ENCODE peak calls at places on chromosome 18, in five cellular contexts. One of them, this sample, is unnamed.

GRCh38 chr18:5064846-5065245 is 132.2 kb downstream of the AKAIN1 start:
- DNase-seq in effector CD4-positive, alpha-beta T cell: no peak
- DNase-seq in GM12865: no peak
- DNase-seq in NCI-H345: no peak
- DNase-seq in epithelial cell of esophagus: no peak
- DNase-seq in this sample: no peak

GRCh38 chr18:26424428-26425147 is 123.8 kb downstream of the KCTD1 start:
- DNase-seq in effector CD4-positive, alpha-beta T cell: no peak
- DNase-seq in GM12865: peak
- DNase-seq in NCI-H345: no peak
- DNase-seq in epithelial cell of esophagus: no peak
- DNase-seq in this sample: no peak

GRCh38 chr18:46917808-46918600 is 602 bp downstream of the KATNAL2 start:
- DNase-seq in effector CD4-positive, alpha-beta T cell: no peak
- DNase-seq in GM12865: peak
- DNase-seq in NCI-H345: no peak
- DNase-seq in epithelial cell of esophagus: peak
- DNase-seq in this sample: peak

GRCh38 chr18:2906522-2907458 is 60.0 kb downstream of the EMILIN2 start:
- DNase-seq in effector CD4-positive, alpha-beta T cell: peak
- DNase-seq in GM12865: peak
- DNase-seq in NCI-H345: peak
- DNase-seq in epithelial cell of esophagus: no peak
- DNase-seq in this sample: peak

GRCh38 chr18:11034816-11035215 is 114.6 kb downstream of the PIEZO2 start:
- DNase-seq in effector CD4-positive, alpha-beta T cell: no peak
- DNase-seq in GM12865: peak
- DNase-seq in NCI-H345: no peak
- DNase-seq in epithelial cell of esophagus: no peak
- DNase-seq in this sample: no peak

GRCh38 chr18:69250305-69251151 is 150.2 kb upstream of the DOK6 start:
- DNase-seq in effector CD4-positive, alpha-beta T cell: no peak
- DNase-seq in GM12865: peak
- DNase-seq in NCI-H345: no peak
- DNase-seq in epithelial cell of esophagus: peak
- DNase-seq in this sample: no peak

GRCh38 chr18:49839012-49839411 is 25.7 kb upstream of the ACAA2 start:
- DNase-seq in effector CD4-positive, alpha-beta T cell: no peak
- DNase-seq in GM12865: no peak
- DNase-seq in NCI-H345: no peak
- DNase-seq in epithelial cell of esophagus: peak
- DNase-seq in this sample: no peak

GRCh38 chr18:23283933-23284430 is 148.7 kb downstream of the CABLES1 start:
- DNase-seq in effector CD4-positive, alpha-beta T cell: no peak
- DNase-seq in GM12865: peak
- DNase-seq in NCI-H345: no peak
- DNase-seq in epithelial cell of esophagus: peak
- DNase-seq in this sample: no peak

GRCh38 chr18:79518683-79519128 is 123.0 kb downstream of the NFATC1 start:
- DNase-seq in effector CD4-positive, alpha-beta T cell: no peak
- DNase-seq in GM12865: no peak
- DNase-seq in NCI-H345: no peak
- DNase-seq in epithelial cell of esophagus: no peak
- DNase-seq in this sample: no peak

GRCh38 chr18:56148373-56148772 is 490.0 kb downstream of the TXNL1 start:
- DNase-seq in effector CD4-positive, alpha-beta T cell: no peak
- DNase-seq in GM12865: no peak
- DNase-seq in NCI-H345: no peak
- DNase-seq in epithelial cell of esophagus: peak
- DNase-seq in this sample: no peak

GRCh38 chr18:57273194-57273593 is 79.2 kb upstream of the ST8SIA3 start:
- DNase-seq in effector CD4-positive, alpha-beta T cell: no peak
- DNase-seq in GM12865: no peak
- DNase-seq in NCI-H345: no peak
- DNase-seq in epithelial cell of esophagus: no peak
- DNase-seq in this sample: no peak

GRCh38 chr18:45792551-45793294 is 32.8 kb upstream of the SIGLEC15 start:
- DNase-seq in effector CD4-positive, alpha-beta T cell: no peak
- DNase-seq in GM12865: peak
- DNase-seq in NCI-H345: no peak
- DNase-seq in epithelial cell of esophagus: peak
- DNase-seq in this sample: no peak

GRCh38 chr18:25233582-25234362 is 118.2 kb downstream of the ZNF521 start:
- DNase-seq in effector CD4-positive, alpha-beta T cell: no peak
- DNase-seq in GM12865: no peak
- DNase-seq in NCI-H345: no peak
- DNase-seq in epithelial cell of esophagus: no peak
- DNase-seq in this sample: no peak

GRCh38 chr18:58599106-58599505 is 29.8 kb downstream of the ALPK2 start:
- DNase-seq in effector CD4-positive, alpha-beta T cell: no peak
- DNase-seq in GM12865: no peak
- DNase-seq in NCI-H345: no peak
- DNase-seq in epithelial cell of esophagus: peak
- DNase-seq in this sample: no peak

GRCh38 chr18:14075196-14075595 is 57.0 kb downstream of the ZNF519 start:
- DNase-seq in effector CD4-positive, alpha-beta T cell: no peak
- DNase-seq in GM12865: no peak
- DNase-seq in NCI-H345: no peak
- DNase-seq in epithelial cell of esophagus: no peak
- DNase-seq in this sample: no peak

GRCh38 chr18:44912740-44913478 is 232.2 kb downstream of the SETBP1 start:
- DNase-seq in effector CD4-positive, alpha-beta T cell: no peak
- DNase-seq in GM12865: no peak
- DNase-seq in NCI-H345: no peak
- DNase-seq in epithelial cell of esophagus: peak
- DNase-seq in this sample: no peak

GRCh38 chr18:73923866-73924265 is 223.8 kb downstream of the FBXO15 start:
- DNase-seq in effector CD4-positive, alpha-beta T cell: no peak
- DNase-seq in GM12865: no peak
- DNase-seq in NCI-H345: no peak
- DNase-seq in epithelial cell of esophagus: no peak
- DNase-seq in this sample: no peak

GRCh38 chr18:51234117-51235010 is 36.9 kb upstream of the MEX3C start:
- DNase-seq in effector CD4-positive, alpha-beta T cell: no peak
- DNase-seq in GM12865: peak
- DNase-seq in NCI-H345: no peak
- DNase-seq in epithelial cell of esophagus: peak
- DNase-seq in this sample: no peak

GRCh38 chr18:25229080-25229479 is 122.9 kb downstream of the ZNF521 start:
- DNase-seq in effector CD4-positive, alpha-beta T cell: no peak
- DNase-seq in GM12865: no peak
- DNase-seq in NCI-H345: peak
- DNase-seq in epithelial cell of esophagus: no peak
- DNase-seq in this sample: no peak

GRCh38 chr18:11666831-11667230 is 22.2 kb upstream of the GNAL start:
- DNase-seq in effector CD4-positive, alpha-beta T cell: no peak
- DNase-seq in GM12865: no peak
- DNase-seq in NCI-H345: no peak
- DNase-seq in epithelial cell of esophagus: no peak
- DNase-seq in this sample: no peak

GRCh38 chr18:77143196-77143595 is 10.6 kb upstream of the MBP start:
- DNase-seq in effector CD4-positive, alpha-beta T cell: no peak
- DNase-seq in GM12865: no peak
- DNase-seq in NCI-H345: no peak
- DNase-seq in epithelial cell of esophagus: no peak
- DNase-seq in this sample: no peak

GRCh38 chr18:40437517-40437916 is 1517.5 kb upstream of the PIK3C3 start:
- DNase-seq in effector CD4-positive, alpha-beta T cell: no peak
- DNase-seq in GM12865: no peak
- DNase-seq in NCI-H345: no peak
- DNase-seq in epithelial cell of esophagus: no peak
- DNase-seq in this sample: no peak

GRCh38 chr18:629303-630150 is 27.9 kb upstream of the TYMS start:
- DNase-seq in effector CD4-positive, alpha-beta T cell: no peak
- DNase-seq in GM12865: no peak
- DNase-seq in NCI-H345: no peak
- DNase-seq in epithelial cell of esophagus: no peak
- DNase-seq in this sample: no peak

GRCh38 chr18:36942264-36942663 is 113.3 kb downstream of the KIAA1328 start:
- DNase-seq in effector CD4-positive, alpha-beta T cell: no peak
- DNase-seq in GM12865: peak
- DNase-seq in NCI-H345: peak
- DNase-seq in epithelial cell of esophagus: peak
- DNase-seq in this sample: peak

GRCh38 chr18:53375641-53376040 is 848.8 kb downstream of the MBD2 start:
- DNase-seq in effector CD4-positive, alpha-beta T cell: no peak
- DNase-seq in GM12865: no peak
- DNase-seq in NCI-H345: no peak
- DNase-seq in epithelial cell of esophagus: no peak
- DNase-seq in this sample: peak

GRCh38 chr18:45900623-45901022 is 66.5 kb downstream of the EPG5 start:
- DNase-seq in effector CD4-positive, alpha-beta T cell: no peak
- DNase-seq in GM12865: no peak
- DNase-seq in NCI-H345: no peak
- DNase-seq in epithelial cell of esophagus: no peak
- DNase-seq in this sample: no peak

GRCh38 chr18:44826418-44827259 is 146.0 kb downstream of the SETBP1 start:
- DNase-seq in effector CD4-positive, alpha-beta T cell: no peak
- DNase-seq in GM12865: no peak
- DNase-seq in NCI-H345: peak
- DNase-seq in epithelial cell of esophagus: peak
- DNase-seq in this sample: peak

GRCh38 chr18:49016648-49017539 is 66.1 kb upstream of the SMAD7 start:
- DNase-seq in effector CD4-positive, alpha-beta T cell: no peak
- DNase-seq in GM12865: no peak
- DNase-seq in NCI-H345: no peak
- DNase-seq in epithelial cell of esophagus: peak
- DNase-seq in this sample: no peak

GRCh38 chr18:54946149-54946581 is 13.1 kb downstream of the CCDC68 start:
- DNase-seq in effector CD4-positive, alpha-beta T cell: no peak
- DNase-seq in GM12865: peak
- DNase-seq in NCI-H345: no peak
- DNase-seq in epithelial cell of esophagus: peak
- DNase-seq in this sample: peak

GRCh38 chr18:39942702-39943101 is 2012.3 kb upstream of the PIK3C3 start:
- DNase-seq in effector CD4-positive, alpha-beta T cell: no peak
- DNase-seq in GM12865: no peak
- DNase-seq in NCI-H345: no peak
- DNase-seq in epithelial cell of esophagus: no peak
- DNase-seq in this sample: no peak

This sample was measured in NCI-H510A treated with DMSO at 0.1 percent for 48 hours.